ENCODE peak calls at places on chromosomes 7 and 10, in eight cellular contexts. C is CD8-positive, alpha-beta T cell; Y is astrocyte of the spinal cord; V is HFF-Myc; P is neural crest cell; S is lung; B is WERI-Rb-1; W is AG10803. K is an unnamed sample.

GRCh38 chr10:130138479-130138866 is 2.3 kb downstream of the GLRX3 start:
- DNase-seq in B (no peak), W (peak; percentile 29), P (no peak), C (no peak), V (no peak), Y (peak; percentile 38), S (peak; percentile 77), K (no peak)

GRCh38 chr7:148110097-148110868 is 480.3 kb upstream of the C7orf33 start:
- DNase-seq in S (no peak), C (no peak), P (no peak), Y (no peak), B (peak; percentile 10), V (no peak), W (no peak), K (no peak)

GRCh38 chr7:130673066-130673465 is 4.5 kb upstream of the COPG2 start:
- DNase-seq in C (no peak), Y (no peak), S (no peak), V (no peak), P (no peak), W (peak; percentile 75), B (no peak), K (no peak)

GRCh38 chr7:46713868-46714596 is 793.0 kb upstream of the IGFBP3 start:
- DNase-seq in B (no peak), V (no peak), P (no peak), W (no peak), Y (no peak), C (no peak), S (no peak), K (no peak)

GRCh38 chr10:78925800-78926319 is 142.9 kb upstream of the ZMIZ1 start:
- DNase-seq in V (peak; percentile 30), W (peak; percentile 94), B (no peak), S (no peak), P (no peak), Y (peak; percentile 92), C (no peak), K (no peak)

GRCh38 chr10:87054373-87055295 is 34.5 kb downstream of the FAM25A start:
- DNase-seq in B (peak; percentile 76), S (no peak), C (no peak), V (no peak), W (peak; percentile 58), P (no peak), Y (peak; percentile 82), K (no peak)

GRCh38 chr7:155482511-155483183 is 24.7 kb downstream of the EN2 start:
- DNase-seq in W (no peak), V (no peak), B (no peak), P (no peak), C (no peak), Y (no peak), S (no peak), K (no peak)

GRCh38 chr7:43791-44540 is 148.4 kb upstream of the FAM20C start:
- DNase-seq in C (no peak), Y (no peak), B (no peak), P (peak; percentile 0), V (no peak), W (no peak), S (no peak), K (no peak)

GRCh38 chr10:88743999-88744398 is 15.8 kb upstream of the LIPN start:
- DNase-seq in P (no peak), W (no peak), S (no peak), B (no peak), C (no peak), V (no peak), Y (no peak), K (no peak)

GRCh38 chr10:72688208-72688651 is 3.7 kb upstream of the MCU start:
- DNase-seq in P (no peak), V (peak; percentile 77), Y (peak; percentile 87), C (no peak), B (no peak), S (peak; percentile 41), W (peak; percentile 70), K (no peak)

GRCh38 chr7:47757946-47758371 is 176.0 kb upstream of the TNS3 start:
- DNase-seq in B (no peak), V (peak; percentile 21), C (no peak), P (no peak), Y (peak; percentile 88), S (peak; percentile 49), W (peak; percentile 94), K (no peak)

GRCh38 chr10:11986593-11987216 is 55.9 kb downstream of the UPF2 start:
- DNase-seq in W (peak; percentile 79), Y (peak; percentile 83), P (peak; percentile 84), S (peak; percentile 64), V (peak; percentile 61), C (peak; percentile 54), B (peak; percentile 45), K (peak; percentile 83)

GRCh38 chr10:3692331-3692860 is 92.6 kb downstream of the KLF6 start:
- DNase-seq in B (peak; percentile 47), S (no peak), W (no peak), Y (no peak), V (no peak), P (no peak), C (no peak), K (no peak)

GRCh38 chr10:3689871-3690510 is 95.0 kb downstream of the KLF6 start:
- DNase-seq in Y (peak; percentile 18), B (no peak), S (no peak), V (no peak), W (no peak), P (no peak), C (no peak), K (no peak)

GRCh38 chr10:3691482-3691881 is 93.5 kb downstream of the KLF6 start:
- DNase-seq in B (no peak), Y (no peak), P (no peak), V (no peak), C (no peak), W (no peak), S (no peak), K (no peak)

GRCh38 chr10:3698312-3698711 is 86.7 kb downstream of the KLF6 start:
- DNase-seq in Y (no peak), V (no peak), C (no peak), S (no peak), B (no peak), W (no peak), P (no peak), K (no peak)

GRCh38 chr10:3693031-3693714 is 91.8 kb downstream of the KLF6 start:
- DNase-seq in Y (no peak), V (no peak), C (no peak), P (no peak), B (peak; percentile 39), S (no peak), W (no peak), K (no peak)
- TF ChIP-seq CTCF in Y (no peak), V (no peak), C (no peak), P (no peak), B (no peak), S (no peak), W (no peak), K (no peak)

GRCh38 chr7:128350708-128351295 is 7.1 kb upstream of the RBM28 start:
- DNase-seq in S (no peak), P (no peak), W (no peak), V (no peak), B (no peak), C (no peak), Y (no peak), K (no peak)

GRCh38 chr7:128351296-128352123 is 7.8 kb upstream of the RBM28 start:
- DNase-seq in W (no peak), P (no peak), V (no peak), C (no peak), B (no peak), Y (no peak), S (no peak), K (no peak)

GRCh38 chr7:128353189-128353588 is 8.3 kb downstream of the PRRT4 start:
- DNase-seq in S (no peak), W (no peak), P (no peak), Y (no peak), C (no peak), B (no peak), V (no peak), K (no peak)

GRCh38 chr7:128352636-128353035 is 8.9 kb downstream of the PRRT4 start:
- DNase-seq in S (no peak), Y (no peak), B (no peak), V (no peak), C (no peak), W (no peak), P (no peak), K (peak; percentile 23)

GRCh38 chr7:128352138-128352537 is 8.4 kb upstream of the RBM28 start:
- DNase-seq in S (peak; percentile 42), P (no peak), V (no peak), B (no peak), Y (peak; percentile 28), W (peak; percentile 14), C (no peak), K (peak; percentile 17)
- TF ChIP-seq CTCF in S (peak; percentile 33), P (peak; percentile 44), V (peak; percentile 52), B (peak; percentile 4), Y (peak; percentile 52), W (peak; percentile 24), C (peak; percentile 39), K (no peak)

GRCh38 chr10:71463111-71463510 is 66.4 kb downstream of the CDH23 start:
- DNase-seq in S (no peak), C (no peak), Y (no peak), B (no peak), W (no peak), V (no peak), P (no peak), K (no peak)

GRCh38 chr10:71466330-71466729 is 69.6 kb downstream of the CDH23 start:
- DNase-seq in W (no peak), V (no peak), B (no peak), S (no peak), C (no peak), P (no peak), Y (no peak), K (no peak)

GRCh38 chr10:71467569-71468362 is 71.0 kb downstream of the CDH23 start:
- DNase-seq in P (no peak), Y (no peak), V (no peak), W (no peak), B (no peak), S (no peak), C (no peak), K (no peak)

GRCh38 chr10:71467161-71467560 is 70.4 kb downstream of the CDH23 start:
- DNase-seq in B (no peak), P (no peak), V (no peak), C (no peak), W (no peak), S (no peak), Y (no peak), K (no peak)

DNA sequence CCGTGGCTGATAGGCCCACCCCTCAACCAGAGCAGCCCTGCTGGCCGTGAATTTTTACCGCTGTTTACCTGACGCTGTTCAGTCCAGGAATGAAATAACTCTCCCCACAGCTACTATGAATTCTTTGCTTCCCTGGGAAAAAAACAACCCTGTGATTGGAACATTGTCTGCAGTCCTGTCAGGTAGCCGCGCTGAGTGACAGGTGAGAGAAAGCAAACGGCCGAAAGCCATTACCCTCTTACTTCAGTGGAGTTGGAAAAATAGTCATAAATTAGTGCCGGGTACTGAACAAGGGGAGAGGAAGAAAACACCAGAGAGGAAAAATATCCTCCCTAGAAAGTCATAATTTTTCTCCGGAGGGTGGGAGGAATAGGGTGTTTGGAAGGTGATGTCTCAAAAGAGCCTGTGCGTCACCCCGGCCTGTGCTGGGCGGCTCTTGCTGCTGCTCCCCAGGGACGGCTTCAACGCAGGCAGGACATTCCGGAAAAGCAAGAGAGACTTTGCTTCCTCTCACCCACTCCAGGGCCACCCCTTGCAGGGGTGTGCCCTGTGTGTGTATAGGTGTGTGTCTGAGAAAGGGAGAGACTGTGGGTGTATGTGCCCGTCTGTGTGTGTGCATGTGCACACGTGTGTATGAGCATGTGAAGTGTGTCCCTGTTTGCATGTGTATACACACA is 69.0 kb downstream of the CDH23 start:
- DNase-seq in Y (no peak), W (no peak), P (no peak), C (no peak), B (no peak), V (no peak), S (no peak), K (no peak)
- TF ChIP-seq CTCF in Y (no peak), W (no peak), P (no peak), C (no peak), B (no peak), V (no peak), S (no peak), K (no peak)

GRCh38 chr7:22435105-22435504 is 64.9 kb downstream of the STEAP1B start:
- DNase-seq in Y (no peak), P (no peak), S (no peak), C (no peak), V (no peak), B (no peak), W (no peak), K (no peak)
- TF ChIP-seq CTCF in Y (no peak), P (no peak), S (no peak), C (no peak), V (no peak), B (no peak), W (no peak), K (no peak)